ENCODE peak calls at places on chromosomes 13 and 19, in four cellular contexts. M is GM12878, X is NB4, K is HepG2. V is an unnamed sample.

GRCh38 chr13:112892759-112893569 is 76.0 kb upstream of the MCF2L start:
- DNase-seq in M (no peak), X (peak), K (peak), V (no peak)

GRCh38 chr19:51242881-51243280 is 8.0 kb upstream of the SIGLECL1 start:
- DNase-seq in M (no peak), X (peak), K (no peak), V (no peak)

GRCh38 chr13:70613295-70613694 is 505.0 kb upstream of the KLHL1 start:
- DNase-seq in M (no peak), X (peak), K (no peak), V (no peak)

GRCh38 chr13:25836709-25837316 is 215.0 kb downstream of the SHISA2 start:
- DNase-seq in M (no peak), X (no peak), K (no peak), V (no peak)

GRCh38 chr13:102904408-102904862 is 58.6 kb downstream of the ERCC5 start:
- DNase-seq in M (no peak), X (no peak), K (no peak), V (no peak)

GRCh38 chr13:59906413-59907027 is 257.2 kb downstream of the DIAPH3 start:
- DNase-seq in M (no peak), X (peak), K (peak), V (peak)

GRCh38 chr19:10137751-10138682 is 18.3 kb upstream of the EIF3G start:
- DNase-seq in M (no peak), X (no peak), K (no peak), V (no peak)

GRCh38 chr19:47719047-47719885 is 6.0 kb downstream of the EHD2 start:
- DNase-seq in M (no peak), X (peak), K (peak), V (peak)

GRCh38 chr19:5808120-5808816 is 3.4 kb downstream of the NRTN start:
- DNase-seq in M (no peak), X (no peak), K (no peak), V (no peak)

GRCh38 chr13:31172535-31172934 is 10.8 kb upstream of the HSPH1 start:
- DNase-seq in M (no peak), X (no peak), K (peak), V (peak)

GRCh38 chr19:13839193-13839937 is 37.6 kb upstream of the NANOS3 start:
- DNase-seq in M (peak), X (peak), K (no peak), V (peak)

GRCh38 chr19:15116856-15117255 is 9.7 kb downstream of the SYDE1 start:
- DNase-seq in M (no peak), X (no peak), K (no peak), V (no peak)

GRCh38 chr13:71721117-71721516 is 145.9 kb downstream of the DACH1 start:
- DNase-seq in M (no peak), X (no peak), K (no peak), V (no peak)

GRCh38 chr19:32876236-32876918 is 6.8 kb upstream of the SLC7A9 start:
- DNase-seq in M (no peak), X (no peak), K (no peak), V (no peak)

DNA sequence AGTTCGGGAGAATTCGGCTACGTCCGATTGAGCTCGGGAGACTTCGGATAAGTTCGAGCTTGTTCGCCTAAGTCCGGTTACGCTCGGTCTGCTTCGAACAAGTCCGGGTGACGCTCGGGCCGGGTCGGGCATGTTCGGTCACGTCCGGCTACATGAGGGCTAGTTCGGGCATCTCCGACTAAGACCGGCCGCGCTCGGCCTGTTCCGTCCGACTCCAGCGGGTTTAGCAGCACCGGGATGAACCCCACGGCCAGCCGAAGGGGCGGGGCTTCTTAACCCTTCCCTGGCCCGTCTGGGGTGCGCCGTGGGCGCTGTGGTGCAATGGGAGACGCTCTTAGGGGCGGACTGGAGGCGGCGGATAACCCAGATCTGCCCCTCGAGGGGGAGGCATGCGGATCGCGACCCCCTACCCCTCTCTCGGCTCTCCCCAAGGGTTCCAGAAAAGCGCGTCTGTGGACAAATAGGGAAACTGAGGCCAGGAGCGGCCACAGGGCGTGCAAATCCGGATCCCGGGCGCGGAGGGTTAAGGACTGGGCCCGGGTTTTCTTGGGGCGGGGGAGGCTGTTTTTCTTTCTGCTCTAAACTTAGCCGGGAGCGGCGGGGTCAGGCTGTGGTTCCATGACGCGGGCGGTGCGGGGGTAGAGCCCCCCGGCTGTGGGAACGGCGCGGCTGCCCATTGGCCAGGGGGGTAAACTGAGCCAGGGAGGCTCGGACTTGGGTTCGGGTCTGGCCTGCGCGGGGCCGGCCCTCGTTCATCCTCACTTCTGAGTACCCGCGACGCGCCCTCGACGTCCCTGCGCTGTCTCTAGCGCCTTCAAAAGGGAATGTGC is 1.5 kb downstream of the PDE4C start:
- DNase-seq in M (peak), X (no peak), K (peak), V (peak)
- TF ChIP-seq MYC in M (no peak), X (no peak), K (no peak), V (no peak)

GRCh38 chr13:49308104-49308875 is 60.6 kb downstream of the CDADC1 start:
- DNase-seq in M (no peak), X (no peak), K (peak), V (no peak)
- TF ChIP-seq MAX in M (no peak), X (no peak), K (no peak), V (no peak)

DNA sequence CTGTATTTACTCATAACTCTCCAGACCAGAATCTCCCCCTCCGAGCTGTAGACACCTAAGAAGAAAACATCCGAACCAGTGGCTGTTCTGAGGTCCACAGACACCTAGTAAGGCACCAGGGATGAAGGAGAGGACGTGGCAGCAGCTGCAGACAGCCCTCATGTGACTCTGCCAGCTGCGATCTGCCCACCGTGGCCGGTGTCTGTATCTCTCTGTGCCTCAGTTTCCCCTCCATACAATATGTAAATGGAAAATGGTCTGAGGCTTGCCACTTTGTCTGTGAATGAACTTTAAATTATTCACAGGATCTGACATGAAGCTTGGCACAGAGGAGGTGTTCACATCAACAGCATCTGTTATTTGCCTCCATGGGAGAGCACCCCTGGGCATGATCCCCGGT is 2.4 kb downstream of the CEACAM4 start:
- DNase-seq in M (no peak), X (no peak), K (no peak), V (no peak)
- TF ChIP-seq MYC in M (no peak), X (no peak), K (no peak), V (no peak)

GRCh38 chr19:3547301-3547731 is 8.3 kb downstream of the TEKTIP1 start:
- DNase-seq in M (no peak), X (no peak), K (no peak), V (no peak)

GRCh38 chr19:3544742-3545668 is 6.0 kb downstream of the TEKTIP1 start:
- DNase-seq in M (no peak), X (peak), K (peak), V (peak)

GRCh38 chr19:3547767-3548282 is 8.9 kb downstream of the TEKTIP1 start:
- DNase-seq in M (no peak), X (no peak), K (no peak), V (no peak)

GRCh38 chr19:3545669-3546034 is 6.7 kb downstream of the TEKTIP1 start:
- DNase-seq in M (no peak), X (no peak), K (no peak), V (no peak)

DNA sequence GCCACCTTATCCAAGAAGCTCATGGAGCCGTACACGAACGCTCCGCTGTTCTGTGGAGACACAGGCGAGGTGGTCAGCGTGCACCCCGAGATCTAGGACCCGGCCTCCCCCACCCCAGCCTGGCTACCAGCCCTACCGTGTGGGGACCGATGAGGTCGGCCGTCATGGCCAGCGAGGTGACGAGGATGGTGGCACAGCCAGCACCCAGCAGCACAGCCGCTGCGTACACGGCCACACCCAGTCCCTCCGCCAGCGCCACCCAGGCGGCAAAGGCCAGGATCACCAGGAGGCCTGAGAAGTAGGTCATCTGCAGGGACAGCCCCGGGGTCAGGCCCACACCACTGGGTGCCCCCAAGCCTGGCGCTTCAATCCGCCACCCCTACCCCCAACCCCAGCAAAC is 7.1 kb downstream of the TEKTIP1 start:
- DNase-seq in M (no peak), X (no peak), K (no peak), V (no peak)
- TF ChIP-seq MAX in M (no peak), X (no peak), K (no peak), V (no peak)

V was measured in A549.